ENCODE peak calls at places on chromosome 11, in seven cellular contexts. N is EL; P is C1 segment of cervical spinal cord; F is right atrium auricular region; I is lung; K is CD8-positive, alpha-beta T cell; L is T1000. H is an unnamed sample.

GRCh38 chr11:122584670-122585069 is 70.9 kb upstream of the UBASH3B start:
- DNase-seq in N (peak), P (no peak), F (no peak), I (no peak), K (no peak), L (no peak), H (no peak)

GRCh38 chr11:45556851-45557707 is 108.3 kb downstream of the CHST1 start:
- DNase-seq in N (peak), P (no peak), F (no peak), I (no peak), K (no peak), L (no peak), H (no peak)

GRCh38 chr11:40187092-40187403 is 1272.4 kb downstream of the LRRC4C start:
- DNase-seq in N (no peak), P (no peak), F (no peak), I (no peak), K (no peak), L (no peak), H (no peak)

GRCh38 chr11:1871531-1871930 is 18.6 kb downstream of the LSP1 start:
- DNase-seq in N (no peak), P (no peak), F (no peak), I (no peak), K (no peak), L (no peak), H (no peak)

GRCh38 chr11:122271167-122271566 is 155.2 kb upstream of the BLID start:
- DNase-seq in N (no peak), P (no peak), F (no peak), I (no peak), K (no peak), L (no peak), H (no peak)

GRCh38 chr11:114889464-114890065 is 211.2 kb downstream of the NXPE2 start:
- DNase-seq in N (no peak), P (no peak), F (no peak), I (no peak), K (no peak), L (no peak), H (no peak)

GRCh38 chr11:13214276-13214865 is 63.2 kb upstream of the BMAL1 start:
- DNase-seq in N (no peak), P (no peak), F (no peak), I (no peak), K (no peak), L (no peak), H (no peak)

GRCh38 chr11:27721505-27722116 is 21.4 kb upstream of the BDNF start:
- DNase-seq in N (peak), P (no peak), F (no peak), I (no peak), K (no peak), L (no peak), H (no peak)

GRCh38 chr11:67268036-67268683 is 1.9 kb downstream of the GRK2 start:
- DNase-seq in N (no peak), P (no peak), F (no peak), I (no peak), K (peak), L (no peak), H (peak)

GRCh38 chr11:46055371-46055770 is 65.9 kb downstream of the PHF21A start:
- DNase-seq in N (peak), P (no peak), F (no peak), I (no peak), K (no peak), L (peak), H (no peak)

GRCh38 chr11:111935331-111936044 is 1.7 kb upstream of the DIXDC1 start:
- DNase-seq in N (no peak), P (no peak), F (peak), I (no peak), K (no peak), L (no peak), H (no peak)

GRCh38 chr11:116605543-116605942 is 167.2 kb downstream of the BUD13 start:
- DNase-seq in N (peak), P (no peak), F (no peak), I (no peak), K (no peak), L (no peak), H (no peak)

H was measured in ureter.